ENCODE peak calls at places on chromosomes 7 and 10, in four cellular contexts. Y, I, M and X are unnamed samples.

GRCh38 chr10:25261571-25261970 is 86.8 kb downstream of the GPR158 start:
- DNase-seq in I (no peak), M (no peak), Y (no peak), X (no peak)

GRCh38 chr7:17042211-17042610 is 160.4 kb upstream of the AGR3 start:
- DNase-seq in Y (no peak), M (no peak), I (no peak), X (no peak)

GRCh38 chr7:114670676-114671075 is 251.2 kb upstream of the MDFIC start:
- DNase-seq in M (no peak), Y (no peak), I (no peak), X (no peak)

GRCh38 chr10:30210296-30210695 is 138.8 kb downstream of the MTPAP start:
- DNase-seq in M (no peak), Y (no peak), I (no peak), X (no peak)

GRCh38 chr7:148540041-148540738 is 50.4 kb upstream of the C7orf33 start:
- DNase-seq in I (no peak), M (no peak), Y (no peak), X (no peak)

GRCh38 chr10:79358811-79359210 is 11.5 kb downstream of the PPIF start:
- DNase-seq in I (no peak), M (no peak), Y (no peak), X (peak; percentile 75)

GRCh38 chr10:94046152-94046551 is 52.4 kb downstream of the PLCE1 start:
- DNase-seq in I (no peak), Y (no peak), M (no peak), X (no peak)

GRCh38 chr7:25614415-25614814 is 386.1 kb upstream of the NPVF start:
- DNase-seq in M (no peak), Y (no peak), I (no peak), X (no peak)

GRCh38 chr10:31707578-31708411 is 220.8 kb downstream of the ARHGAP12 start:
- DNase-seq in Y (no peak), M (peak; percentile 71), I (no peak), X (peak; percentile 43)

GRCh38 chr10:60335708-60336107 is 54.0 kb downstream of the ANK3 start:
- DNase-seq in M (no peak), I (no peak), Y (no peak), X (no peak)

GRCh38 chr10:45439873-45440272 is 65.9 kb downstream of the ALOX5 start:
- DNase-seq in I (no peak), Y (no peak), M (no peak), X (no peak)

GRCh38 chr7:3200504-3200903 is 100.5 kb upstream of the SDK1 start:
- DNase-seq in M (peak; percentile 9), Y (no peak), I (no peak), X (peak; percentile 22)

GRCh38 chr10:22611425-22612111 is 102.8 kb downstream of the PIP4K2A start:
- DNase-seq in I (no peak), Y (no peak), M (no peak), X (no peak)

GRCh38 chr10:13912111-13912510 is 325.3 kb downstream of the PRPF18 start:
- DNase-seq in I (no peak), M (peak; percentile 18), Y (no peak), X (no peak)

GRCh38 chr10:68812420-68812819 is 14.9 kb upstream of the STOX1 start:
- DNase-seq in Y (no peak), M (no peak), I (no peak), X (no peak)

GRCh38 chr7:144023171-144023827 is 23.2 kb downstream of the OR6B1 start:
- DNase-seq in I (no peak), Y (no peak), M (no peak), X (no peak)
- H3K27ac ChIP-seq in I (no peak overlapping the region), Y (no peak overlapping the region), M (no peak overlapping the region), X (no peak overlapping the region)

GRCh38 chr7:47404005-47404404 is 177.9 kb downstream of the TNS3 start:
- DNase-seq in Y (no peak), I (no peak), M (no peak), X (no peak)

GRCh38 chr7:47406766-47407129 is 175.2 kb downstream of the TNS3 start:
- DNase-seq in M (no peak), I (no peak), Y (no peak), X (no peak)

GRCh38 chr7:47405921-47406765 is 175.8 kb downstream of the TNS3 start:
- DNase-seq in Y (peak; percentile 83), M (peak; percentile 84), I (peak; percentile 76), X (peak; percentile 80)

GRCh38 chr7:47407136-47407535 is 174.8 kb downstream of the TNS3 start:
- DNase-seq in I (no peak), Y (no peak), M (no peak), X (no peak)

GRCh38 chr7:47405286-47405904 is 176.5 kb downstream of the TNS3 start:
- DNase-seq in Y (no peak), I (no peak), M (no peak), X (no peak)
- H3K4me3 ChIP-seq in Y (no peak overlapping the region), I (no peak overlapping the region), M (no peak overlapping the region), X (no peak overlapping the region)

DNA sequence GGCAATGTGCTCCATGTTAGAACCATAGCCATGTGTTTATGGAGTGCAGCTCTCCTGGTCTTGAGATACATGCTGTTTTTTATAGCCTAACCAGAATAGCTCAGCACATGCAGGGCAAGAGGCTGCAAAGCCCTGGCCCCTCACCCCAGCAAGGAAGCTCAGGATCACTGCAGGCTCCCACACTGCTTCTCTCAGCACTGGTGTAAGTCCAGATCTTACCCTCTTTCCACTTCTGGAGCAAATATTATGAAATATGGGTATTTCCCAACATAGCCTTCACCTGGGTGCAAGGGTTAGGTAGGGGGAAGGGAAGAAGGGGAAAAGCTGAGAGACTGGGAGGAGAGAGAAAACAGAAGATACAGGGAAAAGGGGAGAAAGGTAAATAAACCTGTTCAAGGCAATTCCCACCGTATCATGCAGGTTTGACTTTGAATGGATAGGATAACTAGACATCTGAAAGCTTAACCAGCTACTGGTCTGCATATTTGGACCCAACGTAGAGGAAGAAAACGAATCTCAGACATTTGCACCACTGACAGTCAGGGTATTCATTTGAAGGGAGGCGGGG is 19.7 kb downstream of the SKIDA1 start:
- DNase-seq in M (no peak), Y (no peak), I (no peak), X (no peak)
- H3K4me1 ChIP-seq in M (no peaks in the 10 kb centered on the region), Y (no peaks in the 10 kb centered on the region), I (no peaks in the 10 kb centered on the region), X (no peaks in the 10 kb centered on the region)

DNA sequence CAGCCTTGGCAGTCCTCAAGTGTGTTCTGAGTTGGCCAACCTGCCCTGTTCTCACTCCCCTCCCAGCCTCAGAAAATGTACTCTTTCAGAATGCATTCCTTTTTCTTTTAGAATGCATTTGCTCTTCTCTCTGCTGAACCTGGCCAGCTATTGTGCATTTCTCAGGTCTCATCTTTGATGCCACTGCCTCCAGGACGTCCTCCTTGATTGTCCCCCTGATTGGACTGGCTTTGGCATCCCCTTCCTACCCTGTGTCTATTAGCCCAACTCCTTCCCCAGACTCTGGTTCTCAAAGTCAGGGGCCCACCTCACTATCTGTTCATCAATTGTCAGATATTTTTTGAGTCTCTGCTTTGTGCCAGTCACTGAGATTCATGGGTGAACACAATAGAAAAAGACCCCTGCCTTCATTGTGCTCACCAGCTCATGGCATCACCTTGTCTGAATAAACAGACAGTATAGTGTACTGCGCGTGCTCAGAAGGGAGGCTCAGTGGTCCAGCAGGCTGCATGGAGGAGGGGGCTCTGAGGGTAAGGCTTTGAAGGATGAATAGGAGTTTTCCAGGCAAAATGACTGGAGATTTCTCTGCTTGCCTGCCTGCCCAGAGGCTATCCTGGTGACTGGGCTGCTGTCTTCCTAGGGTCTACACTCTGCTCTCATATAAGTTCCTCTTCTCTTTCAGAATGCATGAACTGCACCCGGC is 96.5 kb downstream of the MYL10 start:
- DNase-seq in M (no peak), I (no peak), Y (no peak), X (no peak)
- H3K27ac ChIP-seq in M (no peak overlapping the region), I (no peak overlapping the region), Y (no peak overlapping the region), X (no peak overlapping the region)

GRCh38 chr7:259191-259505 is 30.8 kb upstream of the FOXL3 start:
- DNase-seq in M (no peak), I (no peak), Y (no peak), X (no peak)
- H3K4me3 ChIP-seq in M (no peak overlapping the region), I (no peak overlapping the region), Y (no peak overlapping the region), X (no peak overlapping the region)

GRCh38 chr7:101240226-101241014 is 2.8 kb upstream of the CLDN15 start:
- DNase-seq in I (no peak), Y (no peak), M (no peak), X (no peak)

GRCh38 chr7:101244385-101245146 is at the start of gene FIS1:
- DNase-seq in Y (peak; percentile 91), I (peak; percentile 96), M (peak; percentile 96), X (peak; percentile 93)

GRCh38 chr7:101245147-101245668 is 327 bp upstream of the FIS1 start:
- DNase-seq in I (peak; percentile 45), Y (no peak), M (peak; percentile 12), X (no peak)

GRCh38 chr7:101241015-101241363 is 3.4 kb upstream of the CLDN15 start:
- DNase-seq in I (no peak), M (no peak), Y (no peak), X (no peak)

DNA sequence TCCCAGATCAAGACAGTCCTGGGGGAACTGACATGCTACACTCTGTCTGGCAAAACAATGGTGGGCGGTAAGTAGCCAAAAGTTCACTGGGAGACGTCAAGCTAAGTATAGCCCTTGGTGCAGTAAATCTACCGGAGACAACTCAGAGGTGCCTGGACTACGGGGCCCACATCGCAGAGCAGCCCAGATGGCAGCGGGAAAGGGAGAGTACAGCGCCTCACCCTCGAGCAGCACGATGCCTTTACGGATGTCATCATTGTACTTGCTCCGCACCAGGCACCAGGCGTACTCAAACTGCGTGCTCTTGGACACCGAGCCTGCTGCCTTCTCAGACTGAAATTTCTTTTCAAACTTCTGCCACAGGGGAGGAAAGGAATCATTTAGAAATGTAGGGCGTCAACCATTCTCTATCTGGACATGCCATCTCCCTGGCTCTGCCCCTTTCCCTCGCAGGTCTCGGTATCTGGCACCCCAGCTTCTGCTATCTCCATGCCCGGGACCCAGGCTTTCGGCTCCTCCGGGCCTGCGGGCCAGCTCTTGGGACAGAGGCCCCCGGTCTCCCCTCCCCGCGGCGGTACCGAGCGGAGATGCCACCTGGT is 996 bp downstream of the FIS1 start:
- DNase-seq in Y (no peak), I (peak; percentile 86), M (peak; percentile 59), X (peak; percentile 34)
- H3K4me1 ChIP-seq in Y (peaks cover 8% of the 10 kb centered on the region), I (peaks cover 14% of the 10 kb centered on the region), M (peaks cover 24% of the 10 kb centered on the region), X (peaks cover 6% of the 10 kb centered on the region)

GRCh38 chr7:113170591-113170990 is 52.2 kb upstream of the SMIM30 start:
- DNase-seq in M (no peak), I (no peak), Y (no peak), X (no peak)
- H3K27ac ChIP-seq in M (no peak overlapping the region), I (no peak overlapping the region), Y (no peak overlapping the region), X (no peak overlapping the region)

GRCh38 chr7:27156901-27157716 is 634 bp upstream of the HOXA7 start:
- DNase-seq in Y (no peak), I (peak; percentile 6), M (no peak), X (no peak)

GRCh38 chr7:27154901-27155815 is 1.3 kb downstream of the HOXA7 start:
- DNase-seq in Y (peak; percentile 47), I (peak; percentile 6), M (peak; percentile 60), X (peak; percentile 60)

GRCh38 chr7:27155816-27156507 is 513 bp downstream of the HOXA7 start:
- DNase-seq in I (peak; percentile 12), Y (peak; percentile 19), M (peak; percentile 63), X (peak; percentile 70)

GRCh38 chr7:27157717-27158431 is 1.4 kb upstream of the HOXA7 start:
- DNase-seq in I (peak; percentile 3), Y (no peak), M (no peak), X (no peak)

DNA sequence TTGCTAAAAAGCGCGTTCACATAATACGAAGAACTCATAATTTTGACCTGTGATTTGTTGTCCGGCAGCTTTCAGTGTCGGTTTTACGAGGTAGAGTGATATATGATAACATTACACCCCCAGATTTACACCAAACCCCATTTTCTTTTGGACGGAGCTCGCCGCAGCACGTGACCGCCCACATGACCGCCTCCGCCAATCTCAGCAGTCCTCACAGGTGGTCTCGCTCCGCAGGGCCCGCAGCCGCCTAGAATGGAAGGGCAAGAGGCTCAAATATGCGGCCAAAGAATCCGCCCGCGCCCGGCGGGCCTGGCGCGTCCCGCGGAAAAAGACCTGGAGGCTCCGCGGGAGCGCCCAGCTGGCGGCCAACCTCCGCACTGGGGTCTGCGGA is at the start of gene HOXA7:
- DNase-seq in M (peak; percentile 85), I (peak; percentile 12), Y (peak; percentile 80), X (peak; percentile 82)
- H3K4me3 ChIP-seq in M (no peak within 1 kb of the TSS), I (no peak within 1 kb of the TSS), Y (peak within 1 kb of the TSS; percentile 67), X (peak within 1 kb of the TSS; percentile 49)